ENCODE peak calls at places on chromosomes 13 and 19, in seven cellular contexts. L is H9, D is H1, V is mesenchymal stem cell, W is mesendoderm, T is trophoblast cell, P is neuronal stem cell. Y is an unnamed sample.

GRCh38 chr13:110227864-110228643 is 78.9 kb downstream of the COL4A1 start:
- DNase-seq in L (no peak), D (no peak), V (no peak), W (no peak), T (no peak), P (no peak), Y (no peak)

GRCh38 chr13:21638319-21639282 is 32.3 kb upstream of the FGF9 start:
- DNase-seq in L (no peak), D (peak), V (peak), W (peak), T (peak), P (peak), Y (peak)

GRCh38 chr13:45055902-45056648 is 64.2 kb upstream of the GTF2F2 start:
- DNase-seq in L (no peak), D (no peak), V (no peak), W (peak), T (no peak), P (no peak), Y (peak)

GRCh38 chr13:99316657-99317244 is 9.6 kb upstream of the GPR183 start:
- DNase-seq in L (no peak), D (no peak), V (peak), W (no peak), T (no peak), P (no peak), Y (no peak)

GRCh38 chr19:35518313-35518712 is 4.9 kb upstream of the DMKN start:
- DNase-seq in L (no peak), D (no peak), V (peak), W (peak), T (peak), P (no peak), Y (peak)

GRCh38 chr13:24226762-24227161 is 66.2 kb downstream of the SPATA13 start:
- DNase-seq in L (no peak), D (no peak), V (no peak), W (peak), T (peak), P (no peak), Y (no peak)

GRCh38 chr13:99227909-99228688 is 27.4 kb downstream of the UBAC2 start:
- DNase-seq in L (no peak), D (no peak), V (no peak), W (no peak), T (peak), P (no peak), Y (no peak)

GRCh38 chr19:2226051-2226839 is 9.9 kb downstream of the PLEKHJ1 start:
- DNase-seq in L (no peak), D (no peak), V (no peak), W (no peak), T (no peak), P (no peak), Y (no peak)

GRCh38 chr13:27592865-27593264 is 27.5 kb downstream of the LNX2 start:
- DNase-seq in L (no peak), D (no peak), V (no peak), W (no peak), T (no peak), P (no peak), Y (no peak)

GRCh38 chr13:21061077-21061945 is at the start of gene LATS2:
- DNase-seq in L (peak), D (peak), V (peak), W (peak), T (peak), P (peak), Y (peak)

GRCh38 chr19:42018503-42019193 is 24.6 kb upstream of the ATP1A3 start:
- DNase-seq in L (no peak), D (no peak), V (no peak), W (no peak), T (no peak), P (no peak), Y (peak)

GRCh38 chr19:41570639-41571112 is 5.3 kb upstream of the CEACAM21 start:
- DNase-seq in L (peak), D (peak), V (peak), W (peak), T (peak), P (peak), Y (peak)

GRCh38 chr13:72025836-72026235 is 158.8 kb upstream of the DACH1 start:
- DNase-seq in L (no peak), D (no peak), V (no peak), W (no peak), T (no peak), P (no peak), Y (no peak)

GRCh38 chr13:32409561-32410440 is 18.1 kb downstream of the N4BP2L1 start:
- DNase-seq in L (peak), D (peak), V (peak), W (peak), T (peak), P (no peak), Y (peak)

GRCh38 chr19:1672038-1672768 is 19.8 kb upstream of the TCF3 start:
- DNase-seq in L (peak), D (peak), V (peak), W (no peak), T (peak), P (no peak), Y (peak)

GRCh38 chr19:47331490-47331889 is 485 bp upstream of the C5AR2 start:
- DNase-seq in L (no peak), D (no peak), V (no peak), W (no peak), T (no peak), P (no peak), Y (no peak)

GRCh38 chr19:18889949-18890745 is 5.8 kb downstream of the CERS1 start:
- DNase-seq in L (no peak), D (no peak), V (no peak), W (no peak), T (no peak), P (no peak), Y (no peak)

GRCh38 chr19:7917292-7918061 is 2.7 kb upstream of the SNAPC2 start:
- DNase-seq in L (peak), D (peak), V (peak), W (peak), T (peak), P (no peak), Y (peak)

GRCh38 chr13:112703449-112703848 is 13.6 kb downstream of the ATP11A start:
- DNase-seq in L (no peak), D (no peak), V (no peak), W (no peak), T (no peak), P (no peak), Y (no peak)

GRCh38 chr13:26878465-26878864 is 117.9 kb upstream of the GPR12 start:
- DNase-seq in L (no peak), D (no peak), V (no peak), W (no peak), T (peak), P (no peak), Y (no peak)

GRCh38 chr19:12935071-12935470 is 1.6 kb upstream of the FARSA start:
- DNase-seq in L (no peak), D (no peak), V (no peak), W (no peak), T (peak), P (no peak), Y (no peak)

GRCh38 chr19:31257426-31258130 is 91.7 kb downstream of the TSHZ3 start:
- DNase-seq in L (no peak), D (peak), V (no peak), W (no peak), T (no peak), P (no peak), Y (no peak)

GRCh38 chr13:95098916-95099315 is 202.3 kb downstream of the ABCC4 start:
- DNase-seq in L (no peak), D (no peak), V (no peak), W (no peak), T (no peak), P (no peak), Y (no peak)

GRCh38 chr13:46181799-46182490 is at the start of gene LCP1:
- DNase-seq in L (no peak), D (no peak), V (no peak), W (peak), T (peak), P (no peak), Y (no peak)

GRCh38 chr19:57348136-57348535 is 2.9 kb upstream of the ZNF304 start:
- DNase-seq in L (no peak), D (no peak), V (peak), W (no peak), T (no peak), P (no peak), Y (peak)

GRCh38 chr19:51448011-51448744 is 10.1 kb downstream of the SIGLEC8 start:
- DNase-seq in L (no peak), D (no peak), V (no peak), W (no peak), T (no peak), P (no peak), Y (no peak)

GRCh38 chr13:106008540-106008939 is 526.9 kb downstream of the EFNB2 start:
- DNase-seq in L (no peak), D (no peak), V (no peak), W (no peak), T (no peak), P (no peak), Y (no peak)

GRCh38 chr19:9883231-9883758 is 48.2 kb downstream of the PIN1 start:
- DNase-seq in L (peak), D (no peak), V (no peak), W (no peak), T (no peak), P (peak), Y (no peak)

GRCh38 chr19:17496337-17496997 is 15.0 kb upstream of the PGLS start:
- DNase-seq in L (peak), D (peak), V (peak), W (peak), T (peak), P (peak), Y (peak)

GRCh38 chr13:43113603-43114002 is 90.2 kb downstream of the DNAJC15 start:
- DNase-seq in L (no peak), D (no peak), V (peak), W (no peak), T (no peak), P (no peak), Y (peak)

GRCh38 chr19:4844348-4845179 is 13.1 kb upstream of the TICAM1 start:
- DNase-seq in L (no peak), D (no peak), V (peak), W (no peak), T (no peak), P (no peak), Y (peak)

GRCh38 chr19:43534811-43535761 is 2.1 kb downstream of the ZNF575 start:
- DNase-seq in L (peak), D (peak), V (peak), W (peak), T (peak), P (peak), Y (peak)

GRCh38 chr19:41933131-41933458 is 4.8 kb upstream of the ERFL start:
- DNase-seq in L (no peak), D (no peak), V (no peak), W (no peak), T (no peak), P (no peak), Y (no peak)

GRCh38 chr19:48966541-48967345 is 1.6 kb downstream of the FTL start:
- DNase-seq in L (no peak), D (no peak), V (peak), W (peak), T (no peak), P (no peak), Y (no peak)

GRCh38 chr13:33918199-33918932 is 100.4 kb downstream of the RFC3 start:
- DNase-seq in L (no peak), D (no peak), V (peak), W (no peak), T (peak), P (no peak), Y (peak)

GRCh38 chr19:38173324-38174041 is 50.5 kb downstream of the DPF1 start:
- DNase-seq in L (no peak), D (no peak), V (no peak), W (no peak), T (no peak), P (no peak), Y (peak)

GRCh38 chr13:111994578-111994977 is 72.4 kb upstream of the SOX1 start:
- DNase-seq in L (no peak), D (no peak), V (no peak), W (no peak), T (no peak), P (no peak), Y (no peak)

GRCh38 chr19:8392017-8392591 is 1.9 kb downstream of the RAB11B start:
- DNase-seq in L (no peak), D (no peak), V (peak), W (no peak), T (peak), P (no peak), Y (no peak)

GRCh38 chr13:102897371-102898138 is 51.7 kb downstream of the ERCC5 start:
- DNase-seq in L (no peak), D (no peak), V (no peak), W (no peak), T (no peak), P (no peak), Y (no peak)

DNA sequence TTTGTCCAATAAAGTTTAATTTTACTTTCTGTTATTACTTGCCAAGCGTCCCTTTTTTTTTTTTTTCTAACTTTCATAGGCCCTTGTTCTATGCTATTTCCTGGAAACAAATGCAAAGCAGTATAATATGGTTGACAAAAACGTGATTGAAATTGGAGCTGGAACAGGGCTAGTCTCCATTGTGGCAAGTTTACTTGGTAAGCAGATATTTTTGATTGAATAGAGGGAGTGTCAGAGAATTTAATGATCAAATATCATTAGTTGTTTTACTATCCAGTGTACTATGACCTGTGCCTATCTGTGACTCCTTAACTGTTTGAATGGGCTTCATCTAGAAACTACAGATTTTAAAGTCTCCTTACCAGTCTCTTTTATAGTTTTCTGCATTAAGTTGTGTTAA is 46.7 kb downstream of the ERCC5 start:
- DNase-seq in L (no peak), D (no peak), V (no peak), W (no peak), T (no peak), P (no peak), Y (no peak)
- H3K23ac ChIP-seq in L (no peak), D (no peak), V (no peak), W (no peak), T (no peak), P (no peak), Y (no peak)

GRCh38 chr19:6247007-6247288 is 32.8 kb downstream of the MLLT1 start:
- DNase-seq in L (no peak), D (no peak), V (no peak), W (no peak), T (no peak), P (no peak), Y (no peak)
- H3K23ac ChIP-seq in L (no peak), D (no peak), V (no peak), W (no peak), T (no peak), P (no peak), Y (no peak)

GRCh38 chr19:40443930-40444180 is 280 bp downstream of the SERTAD3 start:
- DNase-seq in L (no peak), D (no peak), V (no peak), W (no peak), T (no peak), P (peak), Y (no peak)

GRCh38 chr19:40445006-40445312 is 824 bp upstream of the SERTAD3 start:
- DNase-seq in L (no peak), D (no peak), V (no peak), W (no peak), T (no peak), P (no peak), Y (no peak)

GRCh38 chr19:40443131-40443929 is 805 bp downstream of the SERTAD3 start:
- DNase-seq in L (peak), D (peak), V (peak), W (peak), T (peak), P (peak), Y (peak)

GRCh38 chr19:40445637-40445944 is 1.5 kb upstream of the SERTAD3 start:
- DNase-seq in L (no peak), D (no peak), V (no peak), W (no peak), T (no peak), P (no peak), Y (no peak)

GRCh38 chr19:40444181-40445005 is at the start of gene SERTAD3:
- DNase-seq in L (peak), D (peak), V (peak), W (peak), T (peak), P (peak), Y (peak)
- H3K23ac ChIP-seq in L (no peak), D (no peak), V (peak), W (peak), T (no peak), P (peak), Y (peak)

GRCh38 chr19:33978286-33978685 is 181.6 kb downstream of the KCTD15 start:
- DNase-seq in L (no peak), D (no peak), V (no peak), W (no peak), T (no peak), P (no peak), Y (no peak)
- H3K23ac ChIP-seq in L (no peak), D (no peak), V (no peak), W (no peak), T (no peak), P (no peak), Y (no peak)

GRCh38 chr13:53341144-53341510 is 312.5 kb downstream of the OLFM4 start:
- DNase-seq in L (no peak), D (no peak), V (no peak), W (peak), T (peak), P (no peak), Y (no peak)

GRCh38 chr13:53338760-53339159 is 310.1 kb downstream of the OLFM4 start:
- DNase-seq in L (no peak), D (no peak), V (no peak), W (no peak), T (no peak), P (no peak), Y (no peak)

GRCh38 chr13:53340505-53341143 is 312.0 kb downstream of the OLFM4 start:
- DNase-seq in L (no peak), D (no peak), V (no peak), W (peak), T (no peak), P (no peak), Y (no peak)

GRCh38 chr13:53336441-53337160 is 308.0 kb downstream of the OLFM4 start:
- DNase-seq in L (no peak), D (no peak), V (no peak), W (no peak), T (no peak), P (no peak), Y (no peak)
- H3K23ac ChIP-seq in L (no peak), D (no peak), V (no peak), W (no peak), T (no peak), P (no peak), Y (no peak)

Y was measured in IMR-90.